ENCODE peak calls at places on chromosomes 5 and 9, in five cellular contexts. One of them, this sample, is unnamed.

GRCh38 chr5:32511778-32512374 is 67.3 kb upstream of the ZFR start:
- DNase-seq in psoas muscle: no peak
- DNase-seq in right cardiac atrium: no peak
- DNase-seq in upper lobe of left lung: no peak
- DNase-seq in ascending aorta: no peak
- DNase-seq in this sample: no peak

GRCh38 chr9:33813712-33814641 is 3.0 kb upstream of the UBE2R2 start:
- DNase-seq in psoas muscle: no peak
- DNase-seq in right cardiac atrium: no peak
- DNase-seq in upper lobe of left lung: no peak
- DNase-seq in ascending aorta: no peak
- DNase-seq in this sample: peak; percentile 29

GRCh38 chr5:140883927-140884697 is 2.2 kb downstream of the PCDHA13 start:
- DNase-seq in psoas muscle: no peak
- DNase-seq in right cardiac atrium: no peak
- DNase-seq in upper lobe of left lung: no peak
- DNase-seq in ascending aorta: no peak
- DNase-seq in this sample: no peak

GRCh38 chr5:7825630-7826029 is 25.3 kb downstream of the CFAP90 start:
- DNase-seq in psoas muscle: no peak
- DNase-seq in right cardiac atrium: no peak
- DNase-seq in upper lobe of left lung: peak; percentile 64
- DNase-seq in ascending aorta: no peak
- DNase-seq in this sample: no peak

GRCh38 chr9:134983094-134983493 is 65.4 kb upstream of the FCN1 start:
- DNase-seq in psoas muscle: peak; percentile 30
- DNase-seq in right cardiac atrium: peak; percentile 40
- DNase-seq in upper lobe of left lung: peak; percentile 87
- DNase-seq in ascending aorta: no peak
- DNase-seq in this sample: no peak

GRCh38 chr9:109411818-109412352 is 86.2 kb downstream of the PTPN3 start:
- DNase-seq in psoas muscle: no peak
- DNase-seq in right cardiac atrium: no peak
- DNase-seq in upper lobe of left lung: no peak
- DNase-seq in ascending aorta: no peak
- DNase-seq in this sample: no peak

GRCh38 chr9:72390896-72391295 is 25.9 kb upstream of the ZFAND5 start:
- DNase-seq in psoas muscle: no peak
- DNase-seq in right cardiac atrium: no peak
- DNase-seq in upper lobe of left lung: no peak
- DNase-seq in ascending aorta: no peak
- DNase-seq in this sample: no peak

GRCh38 chr5:58184910-58185309 is 275.0 kb downstream of the PLK2 start:
- DNase-seq in psoas muscle: no peak
- DNase-seq in right cardiac atrium: no peak
- DNase-seq in upper lobe of left lung: no peak
- DNase-seq in ascending aorta: no peak
- DNase-seq in this sample: no peak

GRCh38 chr5:24215114-24215513 is 429.7 kb downstream of the CDH10 start:
- DNase-seq in psoas muscle: no peak
- DNase-seq in right cardiac atrium: no peak
- DNase-seq in upper lobe of left lung: no peak
- DNase-seq in ascending aorta: no peak
- DNase-seq in this sample: no peak

GRCh38 chr9:122382901-122383850 is 12.4 kb downstream of the PTGS1 start:
- DNase-seq in psoas muscle: no peak
- DNase-seq in right cardiac atrium: no peak
- DNase-seq in upper lobe of left lung: no peak
- DNase-seq in ascending aorta: no peak
- DNase-seq in this sample: no peak

GRCh38 chr5:31753700-31754461 is 115.0 kb downstream of the PDZD2 start:
- DNase-seq in psoas muscle: no peak
- DNase-seq in right cardiac atrium: no peak
- DNase-seq in upper lobe of left lung: no peak
- DNase-seq in ascending aorta: no peak
- DNase-seq in this sample: no peak

GRCh38 chr5:132012385-132013005 is 1.0 kb upstream of the ACSL6 start:
- DNase-seq in psoas muscle: peak; percentile 47
- DNase-seq in right cardiac atrium: peak; percentile 47
- DNase-seq in upper lobe of left lung: peak; percentile 71
- DNase-seq in ascending aorta: no peak
- DNase-seq in this sample: peak; percentile 54

GRCh38 chr5:132009706-132010405 is 1.6 kb downstream of the ACSL6 start:
- DNase-seq in psoas muscle: no peak
- DNase-seq in right cardiac atrium: no peak
- DNase-seq in upper lobe of left lung: no peak
- DNase-seq in ascending aorta: no peak
- DNase-seq in this sample: no peak

GRCh38 chr5:132008961-132009680 is 2.3 kb downstream of the ACSL6 start:
- DNase-seq in psoas muscle: no peak
- DNase-seq in right cardiac atrium: no peak
- DNase-seq in upper lobe of left lung: no peak
- DNase-seq in ascending aorta: no peak
- DNase-seq in this sample: no peak

GRCh38 chr5:132011561-132012384 is at the start of gene ACSL6:
- DNase-seq in psoas muscle: peak; percentile 43
- DNase-seq in right cardiac atrium: peak; percentile 28
- DNase-seq in upper lobe of left lung: peak; percentile 92
- DNase-seq in ascending aorta: no peak
- DNase-seq in this sample: peak; percentile 39

DNA sequence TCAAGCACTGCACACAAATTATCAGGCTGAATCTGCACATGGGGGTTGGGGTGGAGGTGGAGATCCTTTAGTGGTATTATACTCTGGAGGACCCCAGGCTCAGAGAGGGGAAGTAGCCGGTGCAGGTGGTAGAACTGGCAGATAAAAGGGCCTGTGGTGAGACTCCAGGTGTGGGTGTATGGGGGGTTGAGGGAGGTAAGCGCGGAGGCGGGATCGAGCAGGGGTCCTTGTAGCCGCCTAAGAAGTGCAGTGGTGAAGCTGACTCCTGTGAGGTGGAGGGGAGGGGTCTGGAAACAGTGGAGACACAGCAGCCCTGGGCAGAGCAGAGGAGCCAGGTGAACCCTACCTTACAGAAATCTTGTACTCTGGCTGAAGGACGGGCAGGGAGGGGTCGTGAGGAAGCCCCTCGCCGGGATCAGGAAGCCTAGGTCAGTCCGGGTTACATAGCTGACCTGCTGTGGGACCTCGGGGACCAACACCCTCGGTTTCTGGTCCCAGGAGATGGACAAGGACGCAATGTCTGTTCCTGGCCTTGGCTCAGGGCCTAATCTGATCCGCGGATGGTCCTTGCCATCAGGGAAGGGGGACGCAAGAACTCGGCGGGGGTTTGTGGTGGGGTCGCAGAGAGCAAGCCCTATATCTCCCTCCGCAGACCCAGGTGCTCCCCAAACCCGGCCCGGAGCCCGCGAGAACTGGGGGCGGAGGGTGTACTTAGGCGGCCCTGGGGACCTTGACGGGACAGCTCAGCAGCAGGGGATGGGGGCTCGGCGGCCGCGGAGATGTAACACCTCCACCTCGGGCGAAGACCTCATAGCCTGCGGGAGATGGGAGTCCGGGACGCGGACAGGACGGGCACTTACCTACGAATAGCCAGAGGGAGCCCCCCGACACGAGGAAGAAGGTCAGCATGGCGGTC is 555 bp downstream of the ACSL6 start:
- DNase-seq in psoas muscle: no peak
- DNase-seq in right cardiac atrium: no peak
- DNase-seq in upper lobe of left lung: peak; percentile 21
- DNase-seq in ascending aorta: no peak
- DNase-seq in this sample: no peak
- H3K4me3 ChIP-seq in psoas muscle: peak overlapping the region; percentile 79
- H3K4me3 ChIP-seq in right cardiac atrium: peak overlapping the region; percentile 74
- H3K4me3 ChIP-seq in upper lobe of left lung: no peak overlapping the region
- H3K4me3 ChIP-seq in ascending aorta: peak overlapping the region; percentile 71
- H3K4me3 ChIP-seq in this sample: peak overlapping the region; percentile 48

GRCh38 chr5:176985516-176985915 is 21.1 kb downstream of the UIMC1 start:
- DNase-seq in psoas muscle: no peak
- DNase-seq in right cardiac atrium: no peak
- DNase-seq in upper lobe of left lung: no peak
- DNase-seq in ascending aorta: no peak
- DNase-seq in this sample: no peak
- H3K9me3 ChIP-seq in psoas muscle: no peaks in the 10 kb centered on the region
- H3K9me3 ChIP-seq in right cardiac atrium: no peaks in the 10 kb centered on the region
- H3K9me3 ChIP-seq in upper lobe of left lung: no peaks in the 10 kb centered on the region
- H3K9me3 ChIP-seq in ascending aorta: no peaks in the 10 kb centered on the region
- H3K9me3 ChIP-seq in this sample: peaks cover 5% of the 10 kb centered on the region

GRCh38 chr5:14359069-14360043 is 216.2 kb downstream of the TRIO start:
- DNase-seq in psoas muscle: no peak
- DNase-seq in right cardiac atrium: no peak
- DNase-seq in upper lobe of left lung: peak; percentile 66
- DNase-seq in ascending aorta: no peak
- DNase-seq in this sample: no peak

GRCh38 chr5:14357861-14358260 is 214.7 kb downstream of the TRIO start:
- DNase-seq in psoas muscle: no peak
- DNase-seq in right cardiac atrium: no peak
- DNase-seq in upper lobe of left lung: peak; percentile 75
- DNase-seq in ascending aorta: no peak
- DNase-seq in this sample: no peak

GRCh38 chr5:14357441-14357840 is 214.3 kb downstream of the TRIO start:
- DNase-seq in psoas muscle: no peak
- DNase-seq in right cardiac atrium: peak; percentile 48
- DNase-seq in upper lobe of left lung: no peak
- DNase-seq in ascending aorta: no peak
- DNase-seq in this sample: no peak

GRCh38 chr5:14356305-14356704 is 213.2 kb downstream of the TRIO start:
- DNase-seq in psoas muscle: no peak
- DNase-seq in right cardiac atrium: no peak
- DNase-seq in upper lobe of left lung: no peak
- DNase-seq in ascending aorta: no peak
- DNase-seq in this sample: no peak

DNA sequence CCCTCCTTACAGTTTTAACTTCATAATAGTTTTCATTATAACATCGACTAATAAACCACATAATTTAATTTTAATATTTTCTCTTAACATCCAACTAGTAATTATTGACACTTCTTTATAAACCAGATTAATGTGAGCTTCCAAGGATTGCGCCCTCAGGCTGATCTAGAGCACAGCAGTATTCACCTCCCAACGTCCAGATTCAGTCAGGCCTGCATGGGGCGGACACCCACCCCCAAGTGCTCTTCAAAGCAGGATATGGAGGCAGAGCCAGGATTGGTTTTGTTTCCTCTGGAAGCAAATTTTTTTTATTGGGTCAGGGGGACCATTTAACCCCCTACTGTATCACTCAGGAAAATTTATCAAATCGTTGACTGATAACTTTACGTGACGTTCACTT is 215.4 kb downstream of the TRIO start:
- DNase-seq in psoas muscle: no peak
- DNase-seq in right cardiac atrium: no peak
- DNase-seq in upper lobe of left lung: no peak
- DNase-seq in ascending aorta: no peak
- DNase-seq in this sample: no peak
- H3K27me3 ChIP-seq in psoas muscle: no peaks in the 10 kb centered on the region
- H3K27me3 ChIP-seq in right cardiac atrium: no peaks in the 10 kb centered on the region
- H3K27me3 ChIP-seq in upper lobe of left lung: no peaks in the 10 kb centered on the region
- H3K27me3 ChIP-seq in ascending aorta: no peaks in the 10 kb centered on the region
- H3K27me3 ChIP-seq in this sample: no peaks in the 10 kb centered on the region

DNA sequence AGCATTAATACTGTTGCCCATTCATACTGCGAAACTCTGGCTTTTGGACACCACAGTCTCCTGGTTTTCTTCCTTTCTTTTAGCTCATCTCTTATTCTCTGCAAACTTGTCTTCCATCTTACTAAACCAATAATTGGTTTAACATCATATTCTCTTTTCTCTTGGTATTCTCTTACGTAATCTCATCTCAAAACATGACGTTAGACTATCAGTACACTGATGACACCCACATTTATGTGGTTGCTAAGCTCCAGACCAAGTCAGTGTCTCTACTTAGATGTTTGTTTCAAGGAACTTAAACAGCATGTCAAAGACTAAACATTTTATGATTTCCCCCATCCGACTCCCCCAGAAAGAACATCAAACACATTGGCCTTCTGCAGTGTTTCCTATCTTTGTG is 2.1 kb downstream of the PRRC1 start:
- DNase-seq in psoas muscle: no peak
- DNase-seq in right cardiac atrium: no peak
- DNase-seq in upper lobe of left lung: no peak
- DNase-seq in ascending aorta: no peak
- DNase-seq in this sample: no peak
- H3K4me3 ChIP-seq in psoas muscle: no peak overlapping the region
- H3K4me3 ChIP-seq in right cardiac atrium: no peak overlapping the region
- H3K4me3 ChIP-seq in upper lobe of left lung: no peak overlapping the region
- H3K4me3 ChIP-seq in ascending aorta: no peak overlapping the region
- H3K4me3 ChIP-seq in this sample: peak overlapping the region; percentile 100

GRCh38 chr5:5886353-5886752 is 463.9 kb downstream of the ICE1 start:
- DNase-seq in psoas muscle: no peak
- DNase-seq in right cardiac atrium: no peak
- DNase-seq in upper lobe of left lung: peak; percentile 76
- DNase-seq in ascending aorta: no peak
- DNase-seq in this sample: no peak
- H3K9me3 ChIP-seq in psoas muscle: no peaks in the 10 kb centered on the region
- H3K9me3 ChIP-seq in right cardiac atrium: no peaks in the 10 kb centered on the region
- H3K9me3 ChIP-seq in upper lobe of left lung: no peaks in the 10 kb centered on the region
- H3K9me3 ChIP-seq in ascending aorta: no peaks in the 10 kb centered on the region
- H3K9me3 ChIP-seq in this sample: no peaks in the 10 kb centered on the region

GRCh38 chr9:126674365-126675146 is 60.8 kb downstream of the LMX1B start:
- DNase-seq in psoas muscle: no peak
- DNase-seq in right cardiac atrium: no peak
- DNase-seq in upper lobe of left lung: no peak
- DNase-seq in ascending aorta: no peak
- DNase-seq in this sample: no peak
- H3K27me3 ChIP-seq in psoas muscle: peaks cover 18% of the 10 kb centered on the region
- H3K27me3 ChIP-seq in right cardiac atrium: no peaks in the 10 kb centered on the region
- H3K27me3 ChIP-seq in upper lobe of left lung: no peaks in the 10 kb centered on the region
- H3K27me3 ChIP-seq in ascending aorta: no peaks in the 10 kb centered on the region
- H3K27me3 ChIP-seq in this sample: no peaks in the 10 kb centered on the region

GRCh38 chr9:14207352-14207995 is 106.5 kb downstream of the NFIB start:
- DNase-seq in psoas muscle: no peak
- DNase-seq in right cardiac atrium: no peak
- DNase-seq in upper lobe of left lung: no peak
- DNase-seq in ascending aorta: no peak
- DNase-seq in this sample: peak; percentile 91
- H3K4me3 ChIP-seq in psoas muscle: no peak overlapping the region
- H3K4me3 ChIP-seq in right cardiac atrium: no peak overlapping the region
- H3K4me3 ChIP-seq in upper lobe of left lung: no peak overlapping the region
- H3K4me3 ChIP-seq in ascending aorta: no peak overlapping the region
- H3K4me3 ChIP-seq in this sample: no peak overlapping the region

DNA sequence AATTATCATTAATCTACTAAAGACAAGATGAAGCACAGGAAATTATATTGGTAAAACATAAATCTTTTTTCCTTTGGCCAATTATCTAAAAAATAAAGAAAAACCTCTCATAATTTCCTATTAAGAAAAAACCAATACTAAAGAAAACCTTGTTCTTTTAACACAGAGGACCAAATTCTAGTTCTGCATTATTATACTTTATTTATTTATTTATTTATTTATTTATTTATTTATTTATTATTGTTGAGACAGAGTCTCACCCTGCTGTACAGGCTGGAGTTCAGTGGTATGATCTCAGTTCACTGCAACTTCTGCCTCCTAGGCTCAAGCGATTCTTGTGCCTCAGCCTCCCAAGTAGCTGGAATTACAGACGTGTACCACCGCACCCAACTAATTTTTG is 377.8 kb upstream of the ADAMTS16 start:
- DNase-seq in psoas muscle: no peak
- DNase-seq in right cardiac atrium: no peak
- DNase-seq in upper lobe of left lung: no peak
- DNase-seq in ascending aorta: no peak
- DNase-seq in this sample: no peak
- H3K9me3 ChIP-seq in psoas muscle: no peaks in the 10 kb centered on the region
- H3K9me3 ChIP-seq in right cardiac atrium: peaks cover 4% of the 10 kb centered on the region
- H3K9me3 ChIP-seq in upper lobe of left lung: no peaks in the 10 kb centered on the region
- H3K9me3 ChIP-seq in ascending aorta: no peaks in the 10 kb centered on the region
- H3K9me3 ChIP-seq in this sample: peaks cover 4% of the 10 kb centered on the region